ENCODE peak calls at places on chromosome 4, in seven cellular contexts. K is vagina; M is thoracic aorta; Y is CD8-positive, alpha-beta T cell; R is left lung; A is heart right ventricle; V is suprapubic skin. D is an unnamed sample. For H3K4me1, the result is how much of the 10 kb centered on the place peaks cover.

GRCh38 chr4:108166441-108167315 is 2.1 kb downstream of the LEF1 start:
- DNase-seq in K (no peak), M (no peak), Y (peak), R (no peak), A (no peak), V (no peak), D (no peak)

GRCh38 chr4:20194079-20195013 is 57.4 kb upstream of the SLIT2 start:
- DNase-seq in K (no peak), M (no peak), Y (no peak), R (no peak), A (no peak), V (no peak), D (no peak)

GRCh38 chr4:96175871-96176270 is 336.0 kb downstream of the PDHA2 start:
- DNase-seq in K (no peak), M (no peak), Y (no peak), R (no peak), A (no peak), V (no peak), D (no peak)

GRCh38 chr4:133638702-133639101 is 489.6 kb downstream of the PCDH10 start:
- DNase-seq in K (no peak), M (no peak), Y (no peak), R (no peak), A (no peak), V (no peak), D (no peak)

GRCh38 chr4:150316332-150317205 is 238.3 kb downstream of the DCLK2 start:
- DNase-seq in K (no peak), M (no peak), Y (no peak), R (no peak), A (no peak), V (no peak), D (no peak)

GRCh38 chr4:10074767-10075105 is 41.9 kb downstream of the WDR1 start:
- DNase-seq in K (no peak), M (no peak), Y (peak), R (no peak), A (no peak), V (no peak), D (no peak)

GRCh38 chr4:145103496-145103895 is 5.4 kb downstream of the ABCE1 start:
- DNase-seq in K (no peak), M (no peak), Y (no peak), R (no peak), A (no peak), V (no peak), D (no peak)

GRCh38 chr4:108477527-108478108 is 142.8 kb upstream of the RPL34 start:
- DNase-seq in K (no peak), M (no peak), Y (no peak), R (no peak), A (no peak), V (no peak), D (no peak)

GRCh38 chr4:95044204-95044848 is 286.6 kb downstream of the BMPR1B start:
- DNase-seq in K (no peak), M (no peak), Y (no peak), R (no peak), A (no peak), V (no peak), D (no peak)

GRCh38 chr4:76579596-76580375 is 144.8 kb downstream of the SHROOM3 start:
- DNase-seq in K (no peak), M (no peak), Y (no peak), R (no peak), A (no peak), V (no peak), D (no peak)

GRCh38 chr4:15451181-15451865 is 18.4 kb upstream of the CC2D2A start:
- DNase-seq in K (no peak), M (no peak), Y (no peak), R (no peak), A (no peak), V (no peak), D (no peak)

GRCh38 chr4:65566473-65566872 is 103.8 kb downstream of the EPHA5 start:
- DNase-seq in K (no peak), M (no peak), Y (no peak), R (no peak), A (no peak), V (no peak), D (no peak)

GRCh38 chr4:17332483-17332882 is 179.4 kb downstream of the QDPR start:
- DNase-seq in K (no peak), M (no peak), Y (no peak), R (no peak), A (no peak), V (no peak), D (no peak)

GRCh38 chr4:13561673-13562072 is 17.4 kb upstream of the NKX3-2 start:
- DNase-seq in K (no peak), M (no peak), Y (no peak), R (no peak), A (no peak), V (no peak), D (no peak)

GRCh38 chr4:106238819-106239420 is 77.1 kb downstream of the TBCK start:
- DNase-seq in K (no peak), M (no peak), Y (no peak), R (no peak), A (no peak), V (no peak), D (no peak)

GRCh38 chr4:4426511-4427477 is 39.9 kb downstream of the NSG1 start:
- DNase-seq in K (peak), M (no peak), Y (peak), R (no peak), A (no peak), V (no peak), D (peak)

GRCh38 chr4:186351672-186352194 is 85.7 kb downstream of the F11 start:
- DNase-seq in K (no peak), M (no peak), Y (no peak), R (no peak), A (no peak), V (no peak), D (no peak)

DNA sequence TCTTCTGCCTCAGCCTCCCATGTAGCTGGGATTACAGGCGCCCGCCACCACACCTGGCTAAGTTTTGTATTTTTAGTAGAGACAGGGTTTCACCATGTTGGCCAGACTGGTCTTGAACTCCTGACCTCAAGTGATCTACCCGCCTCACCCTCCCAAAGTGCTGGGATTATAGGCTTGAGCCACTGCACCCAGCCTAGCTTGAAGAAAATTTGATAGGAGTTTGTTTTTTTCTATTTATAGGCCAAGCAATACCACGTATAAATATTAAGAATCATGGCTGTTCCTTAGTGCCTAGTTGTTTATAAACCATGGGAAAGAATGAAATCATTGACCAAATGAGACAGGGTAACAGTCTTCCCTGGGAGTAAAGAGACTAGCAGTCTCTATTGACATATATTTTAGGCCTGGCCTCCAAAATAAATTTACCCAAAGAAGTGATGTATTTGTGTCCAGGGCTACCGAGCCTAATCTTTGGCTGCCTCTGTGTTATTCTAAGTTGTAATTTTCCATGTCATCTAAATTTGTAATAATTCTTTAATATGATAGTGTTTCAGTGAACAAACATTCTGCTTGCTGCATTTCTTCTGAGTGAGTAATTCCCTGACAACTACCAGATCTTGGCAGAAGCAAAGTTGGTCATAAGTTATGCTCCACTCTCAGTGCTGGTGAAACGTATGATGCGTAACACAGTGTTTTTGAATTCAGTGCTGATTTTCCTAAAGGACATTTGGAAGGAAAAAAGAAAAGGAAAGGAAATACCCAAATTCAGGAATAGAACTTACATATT is 10.3 kb downstream of the PKD2 start:
- DNase-seq in K (no peak), M (no peak), Y (no peak), R (no peak), A (no peak), V (no peak), D (peak)
- H3K4me1 ChIP-seq in K (half or more), M (half or more), Y (under half), R (under half), A (half or more), V (under half), D (half or more)

GRCh38 chr4:1216076-1216614 is 32.8 kb downstream of the CTBP1 start:
- DNase-seq in K (no peak), M (no peak), Y (no peak), R (no peak), A (no peak), V (no peak), D (no peak)
- H3K4me1 ChIP-seq in K (half or more), M (under half), Y (under half), R (under half), A (under half), V (half or more), D (under half)

GRCh38 chr4:89251396-89251795 is 56.2 kb downstream of the GPRIN3 start:
- DNase-seq in K (no peak), M (no peak), Y (no peak), R (no peak), A (no peak), V (no peak), D (no peak)
- H3K4me1 ChIP-seq in K (under half), M (under half), Y (under half), R (under half), A (under half), V (under half), D (under half)

GRCh38 chr4:3198906-3199305 is 50.1 kb upstream of the MSANTD1 start:
- DNase-seq in K (no peak), M (no peak), Y (no peak), R (no peak), A (no peak), V (peak), D (no peak)
- H3K4me1 ChIP-seq in K (under half), M (under half), Y (half or more), R (under half), A (under half), V (under half), D (under half)